ENCODE peak calls at places on chromosomes 3 and 15, in six cellular contexts. One of them, this sample, is unnamed.

GRCh38 chr15:82058517-82059204 is 12.8 kb upstream of the MEX3B start:
- DNase-seq in fibroblast of lung: no peak
- DNase-seq in AG04450: no peak
- DNase-seq in cardiac muscle cell: no peak
- DNase-seq in activated T-cell treated with anti-CD3 and anti-CD28 coated beads for 1 hour: no peak
- DNase-seq in NT2/D1: no peak
- DNase-seq in this sample: no peak

GRCh38 chr15:88835119-88835518 is 31.9 kb downstream of the ACAN start:
- DNase-seq in fibroblast of lung: no peak
- DNase-seq in AG04450: no peak
- DNase-seq in cardiac muscle cell: no peak
- DNase-seq in activated T-cell treated with anti-CD3 and anti-CD28 coated beads for 1 hour: no peak
- DNase-seq in NT2/D1: no peak
- DNase-seq in this sample: no peak

GRCh38 chr15:28897861-28898608 is 12.3 kb downstream of the APBA2 start:
- DNase-seq in fibroblast of lung: no peak
- DNase-seq in AG04450: no peak
- DNase-seq in cardiac muscle cell: no peak
- DNase-seq in activated T-cell treated with anti-CD3 and anti-CD28 coated beads for 1 hour: no peak
- DNase-seq in NT2/D1: no peak
- DNase-seq in this sample: no peak

GRCh38 chr3:101381809-101382208 is 61.4 kb upstream of the IMPG2 start:
- DNase-seq in fibroblast of lung: peak; percentile 31
- DNase-seq in AG04450: no peak
- DNase-seq in cardiac muscle cell: peak; percentile 55
- DNase-seq in activated T-cell treated with anti-CD3 and anti-CD28 coated beads for 1 hour: no peak
- DNase-seq in NT2/D1: no peak
- DNase-seq in this sample: no peak

GRCh38 chr3:149009732-149010131 is 18.4 kb downstream of the GYG1 start:
- DNase-seq in fibroblast of lung: peak; percentile 39
- DNase-seq in AG04450: no peak
- DNase-seq in cardiac muscle cell: no peak
- DNase-seq in activated T-cell treated with anti-CD3 and anti-CD28 coated beads for 1 hour: no peak
- DNase-seq in NT2/D1: no peak
- DNase-seq in this sample: no peak

GRCh38 chr3:81339040-81339845 is 422.2 kb downstream of the GBE1 start:
- DNase-seq in fibroblast of lung: peak; percentile 35
- DNase-seq in AG04450: no peak
- DNase-seq in cardiac muscle cell: peak; percentile 24
- DNase-seq in activated T-cell treated with anti-CD3 and anti-CD28 coated beads for 1 hour: no peak
- DNase-seq in NT2/D1: no peak
- DNase-seq in this sample: peak; percentile 14

GRCh38 chr3:71360694-71361093 is 222.8 kb downstream of the FOXP1 start:
- DNase-seq in fibroblast of lung: no peak
- DNase-seq in AG04450: no peak
- DNase-seq in cardiac muscle cell: no peak
- DNase-seq in activated T-cell treated with anti-CD3 and anti-CD28 coated beads for 1 hour: no peak
- DNase-seq in NT2/D1: no peak
- DNase-seq in this sample: no peak

GRCh38 chr3:195015021-195015420 is 255.9 kb downstream of the XXYLT1 start:
- DNase-seq in fibroblast of lung: peak; percentile 76
- DNase-seq in AG04450: no peak
- DNase-seq in cardiac muscle cell: peak; percentile 66
- DNase-seq in activated T-cell treated with anti-CD3 and anti-CD28 coated beads for 1 hour: no peak
- DNase-seq in NT2/D1: no peak
- DNase-seq in this sample: no peak

This sample was measured in HS-27A.